ENCODE peak calls at places on chromosomes 6 and 20, in nine cellular contexts. One of them, this sample, is unnamed.

GRCh38 chr6:125279961-125280360 is 21.8 kb downstream of the HDDC2 start:
- DNase-seq in A172: no peak
- DNase-seq in activated T-cell treated with anti-CD3 and anti-CD28 coated beads, Interleukin-2, amount 50 U/mL, for 24 hours: no peak
- DNase-seq in osteocyte: no peak
- DNase-seq in HEK293T: no peak
- DNase-seq in islet precursor cell: no peak
- DNase-seq in sciatic nerve: no peak
- DNase-seq in T-helper 17 cell: no peak
- DNase-seq in mesenchymal stem cell: no peak
- DNase-seq in this sample: no peak

GRCh38 chr6:48032156-48032555 is 78.8 kb downstream of the PTCHD4 start:
- DNase-seq in activated T-cell treated with anti-CD3 and anti-CD28 coated beads, Interleukin-2, amount 50 U/mL, for 24 hours: no peak
- DNase-seq in HEK293T: no peak
- DNase-seq in osteocyte: no peak
- DNase-seq in A172: peak; percentile 31
- DNase-seq in islet precursor cell: no peak
- DNase-seq in sciatic nerve: peak; percentile 53
- DNase-seq in T-helper 17 cell: no peak
- DNase-seq in mesenchymal stem cell: peak; percentile 94
- DNase-seq in this sample: peak; percentile 3

GRCh38 chr6:77038801-77039200 is 424.5 kb downstream of the HTR1B start:
- DNase-seq in A172: no peak
- DNase-seq in osteocyte: no peak
- DNase-seq in HEK293T: no peak
- DNase-seq in sciatic nerve: no peak
- DNase-seq in islet precursor cell: no peak
- DNase-seq in T-helper 17 cell: no peak
- DNase-seq in mesenchymal stem cell: peak; percentile 41
- DNase-seq in activated T-cell treated with anti-CD3 and anti-CD28 coated beads, Interleukin-2, amount 50 U/mL, for 24 hours: no peak
- DNase-seq in this sample: no peak

GRCh38 chr6:44222987-44223470 is 366 bp upstream of the SLC29A1 start:
- DNase-seq in activated T-cell treated with anti-CD3 and anti-CD28 coated beads, Interleukin-2, amount 50 U/mL, for 24 hours: no peak
- DNase-seq in osteocyte: no peak
- DNase-seq in A172: no peak
- DNase-seq in T-helper 17 cell: no peak
- DNase-seq in islet precursor cell: no peak
- DNase-seq in mesenchymal stem cell: no peak
- DNase-seq in HEK293T: no peak
- DNase-seq in sciatic nerve: no peak
- DNase-seq in this sample: no peak

GRCh38 chr6:75600694-75601265 is 900 bp upstream of the SENP6 start:
- DNase-seq in HEK293T: no peak
- DNase-seq in A172: no peak
- DNase-seq in islet precursor cell: no peak
- DNase-seq in osteocyte: no peak
- DNase-seq in mesenchymal stem cell: peak; percentile 17
- DNase-seq in sciatic nerve: no peak
- DNase-seq in activated T-cell treated with anti-CD3 and anti-CD28 coated beads, Interleukin-2, amount 50 U/mL, for 24 hours: no peak
- DNase-seq in T-helper 17 cell: no peak
- DNase-seq in this sample: no peak

GRCh38 chr6:16684195-16684689 is 77.0 kb downstream of the ATXN1 start:
- DNase-seq in sciatic nerve: no peak
- DNase-seq in osteocyte: no peak
- DNase-seq in islet precursor cell: no peak
- DNase-seq in HEK293T: no peak
- DNase-seq in A172: no peak
- DNase-seq in mesenchymal stem cell: peak; percentile 54
- DNase-seq in T-helper 17 cell: no peak
- DNase-seq in activated T-cell treated with anti-CD3 and anti-CD28 coated beads, Interleukin-2, amount 50 U/mL, for 24 hours: no peak
- DNase-seq in this sample: peak; percentile 77

GRCh38 chr6:44004136-44004535 is 123.1 kb downstream of the MRPL14 start:
- DNase-seq in activated T-cell treated with anti-CD3 and anti-CD28 coated beads, Interleukin-2, amount 50 U/mL, for 24 hours: no peak
- DNase-seq in sciatic nerve: no peak
- DNase-seq in mesenchymal stem cell: no peak
- DNase-seq in osteocyte: no peak
- DNase-seq in islet precursor cell: no peak
- DNase-seq in A172: no peak
- DNase-seq in T-helper 17 cell: no peak
- DNase-seq in HEK293T: no peak
- DNase-seq in this sample: no peak

GRCh38 chr6:20541387-20541786 is 7.1 kb downstream of the CDKAL1 start:
- DNase-seq in A172: no peak
- DNase-seq in islet precursor cell: no peak
- DNase-seq in T-helper 17 cell: no peak
- DNase-seq in mesenchymal stem cell: no peak
- DNase-seq in osteocyte: no peak
- DNase-seq in activated T-cell treated with anti-CD3 and anti-CD28 coated beads, Interleukin-2, amount 50 U/mL, for 24 hours: no peak
- DNase-seq in HEK293T: no peak
- DNase-seq in sciatic nerve: no peak
- DNase-seq in this sample: no peak

GRCh38 chr6:56860466-56860865 is 94.4 kb upstream of the BEND6 start:
- DNase-seq in sciatic nerve: no peak
- DNase-seq in T-helper 17 cell: no peak
- DNase-seq in mesenchymal stem cell: peak; percentile 48
- DNase-seq in activated T-cell treated with anti-CD3 and anti-CD28 coated beads, Interleukin-2, amount 50 U/mL, for 24 hours: no peak
- DNase-seq in A172: peak; percentile 65
- DNase-seq in osteocyte: no peak
- DNase-seq in HEK293T: no peak
- DNase-seq in islet precursor cell: peak; percentile 64
- DNase-seq in this sample: no peak

GRCh38 chr6:159973951-159974350 is 5.1 kb downstream of the IGF2R start:
- DNase-seq in islet precursor cell: no peak
- DNase-seq in activated T-cell treated with anti-CD3 and anti-CD28 coated beads, Interleukin-2, amount 50 U/mL, for 24 hours: no peak
- DNase-seq in A172: peak; percentile 47
- DNase-seq in HEK293T: no peak
- DNase-seq in mesenchymal stem cell: peak; percentile 88
- DNase-seq in T-helper 17 cell: no peak
- DNase-seq in sciatic nerve: no peak
- DNase-seq in osteocyte: no peak
- DNase-seq in this sample: peak; percentile 30

GRCh38 chr6:126030045-126030444 is 43.7 kb downstream of the TRMT11 start:
- DNase-seq in A172: no peak
- DNase-seq in osteocyte: no peak
- DNase-seq in mesenchymal stem cell: peak; percentile 81
- DNase-seq in T-helper 17 cell: no peak
- DNase-seq in HEK293T: no peak
- DNase-seq in islet precursor cell: no peak
- DNase-seq in sciatic nerve: no peak
- DNase-seq in activated T-cell treated with anti-CD3 and anti-CD28 coated beads, Interleukin-2, amount 50 U/mL, for 24 hours: no peak
- DNase-seq in this sample: no peak

GRCh38 chr20:2820896-2821869 is 5.0 kb downstream of the TMEM239 start:
- DNase-seq in osteocyte: peak; percentile 81
- DNase-seq in sciatic nerve: no peak
- DNase-seq in islet precursor cell: peak; percentile 74
- DNase-seq in A172: no peak
- DNase-seq in activated T-cell treated with anti-CD3 and anti-CD28 coated beads, Interleukin-2, amount 50 U/mL, for 24 hours: no peak
- DNase-seq in mesenchymal stem cell: no peak
- DNase-seq in HEK293T: peak; percentile 6
- DNase-seq in T-helper 17 cell: no peak
- DNase-seq in this sample: no peak

GRCh38 chr20:22342410-22342809 is 242.0 kb downstream of the FOXA2 start:
- DNase-seq in T-helper 17 cell: no peak
- DNase-seq in islet precursor cell: no peak
- DNase-seq in HEK293T: no peak
- DNase-seq in osteocyte: no peak
- DNase-seq in mesenchymal stem cell: no peak
- DNase-seq in A172: no peak
- DNase-seq in sciatic nerve: no peak
- DNase-seq in activated T-cell treated with anti-CD3 and anti-CD28 coated beads, Interleukin-2, amount 50 U/mL, for 24 hours: no peak
- DNase-seq in this sample: no peak

GRCh38 chr6:132948889-132949288 is 134.5 kb downstream of the RPS12 start:
- DNase-seq in T-helper 17 cell: no peak
- DNase-seq in HEK293T: no peak
- DNase-seq in A172: no peak
- DNase-seq in sciatic nerve: no peak
- DNase-seq in mesenchymal stem cell: no peak
- DNase-seq in islet precursor cell: no peak
- DNase-seq in osteocyte: no peak
- DNase-seq in activated T-cell treated with anti-CD3 and anti-CD28 coated beads, Interleukin-2, amount 50 U/mL, for 24 hours: no peak
- DNase-seq in this sample: no peak

GRCh38 chr20:34920055-34920454 is 35.6 kb downstream of the GSS start:
- DNase-seq in islet precursor cell: no peak
- DNase-seq in mesenchymal stem cell: no peak
- DNase-seq in HEK293T: no peak
- DNase-seq in A172: no peak
- DNase-seq in activated T-cell treated with anti-CD3 and anti-CD28 coated beads, Interleukin-2, amount 50 U/mL, for 24 hours: no peak
- DNase-seq in sciatic nerve: no peak
- DNase-seq in osteocyte: no peak
- DNase-seq in T-helper 17 cell: no peak
- DNase-seq in this sample: no peak

GRCh38 chr20:45781391-45781931 is 10.2 kb downstream of the WFDC3 start:
- DNase-seq in islet precursor cell: no peak
- DNase-seq in T-helper 17 cell: no peak
- DNase-seq in mesenchymal stem cell: peak; percentile 94
- DNase-seq in osteocyte: no peak
- DNase-seq in sciatic nerve: no peak
- DNase-seq in HEK293T: no peak
- DNase-seq in A172: peak; percentile 98
- DNase-seq in activated T-cell treated with anti-CD3 and anti-CD28 coated beads, Interleukin-2, amount 50 U/mL, for 24 hours: no peak
- DNase-seq in this sample: peak; percentile 52

GRCh38 chr20:57323034-57323433 is 6.6 kb upstream of the SPO11 start:
- DNase-seq in mesenchymal stem cell: peak; percentile 8
- DNase-seq in islet precursor cell: peak; percentile 86
- DNase-seq in A172: peak; percentile 89
- DNase-seq in sciatic nerve: no peak
- DNase-seq in activated T-cell treated with anti-CD3 and anti-CD28 coated beads, Interleukin-2, amount 50 U/mL, for 24 hours: no peak
- DNase-seq in T-helper 17 cell: no peak
- DNase-seq in HEK293T: no peak
- DNase-seq in osteocyte: no peak
- DNase-seq in this sample: no peak

GRCh38 chr6:117290173-117290834 is 24.9 kb downstream of the VGLL2 start:
- DNase-seq in islet precursor cell: no peak
- DNase-seq in HEK293T: no peak
- DNase-seq in T-helper 17 cell: no peak
- DNase-seq in mesenchymal stem cell: no peak
- DNase-seq in A172: no peak
- DNase-seq in sciatic nerve: no peak
- DNase-seq in activated T-cell treated with anti-CD3 and anti-CD28 coated beads, Interleukin-2, amount 50 U/mL, for 24 hours: no peak
- DNase-seq in osteocyte: no peak
- DNase-seq in this sample: no peak

This sample was measured in NCI-H460.